ENCODE peak calls at places on chromosomes 1 and 21, in six cellular contexts. P is uterus, V is IMR-90, L is fibroblast of lung, E is AG04450, M is tibial nerve. W is an unnamed sample.

GRCh38 chr1:37149296-37149695 is 115.0 kb upstream of the GRIK3 start:
- DNase-seq in V (no peak), M (no peak), P (no peak), L (no peak), E (no peak), W (no peak)

GRCh38 chr1:27009601-27010197 is 3.0 kb downstream of the TENT5B start:
- DNase-seq in V (no peak), P (no peak), E (no peak), L (no peak), M (no peak), W (peak; percentile 85)

GRCh38 chr1:169604781-169605560 is 18.7 kb upstream of the F5 start:
- DNase-seq in M (no peak), P (no peak), L (no peak), V (no peak), E (no peak), W (no peak)

GRCh38 chr1:172320723-172321122 is 99.8 kb upstream of the C1orf105 start:
- DNase-seq in P (peak; percentile 25), V (peak; percentile 64), L (peak; percentile 28), E (no peak), M (no peak), W (peak; percentile 57)

GRCh38 chr21:41976611-41977010 is 22.8 kb upstream of the C2CD2 start:
- DNase-seq in P (no peak), M (no peak), V (no peak), L (no peak), E (no peak), W (no peak)

GRCh38 chr1:117828206-117828605 is 101.2 kb downstream of the GDAP2 start:
- DNase-seq in P (no peak), E (no peak), M (peak; percentile 33), V (peak; percentile 82), L (peak; percentile 91), W (peak; percentile 89)

GRCh38 chr1:6601049-6601864 is 1.4 kb downstream of the KLHL21 start:
- DNase-seq in V (peak; percentile 97), M (peak; percentile 84), E (peak; percentile 82), P (peak; percentile 87), L (peak; percentile 96), W (peak; percentile 98)

GRCh38 chr1:19315378-19316206 is 3.5 kb downstream of the SLC66A1 start:
- DNase-seq in M (no peak), P (no peak), E (no peak), V (peak; percentile 70), L (peak; percentile 39), W (peak; percentile 87)

GRCh38 chr1:60894121-60894520 is 188.2 kb upstream of the NFIA start:
- DNase-seq in M (no peak), P (no peak), V (no peak), E (no peak), L (no peak), W (no peak)

GRCh38 chr1:30427545-30427944 is 295.8 kb downstream of the MATN1 start:
- DNase-seq in M (no peak), L (no peak), V (no peak), P (no peak), E (no peak), W (no peak)

GRCh38 chr1:48035371-48036141 is 38.4 kb upstream of the TRABD2B start:
- DNase-seq in E (no peak), V (no peak), P (no peak), L (peak; percentile 8), M (peak; percentile 26), W (no peak)

GRCh38 chr1:24886241-24886640 is 43.8 kb downstream of the RUNX3 start:
- DNase-seq in L (no peak), P (no peak), M (no peak), V (no peak), E (no peak), W (no peak)

GRCh38 chr1:28139033-28139712 is 37.3 kb downstream of the PTAFR start:
- DNase-seq in L (peak; percentile 60), P (no peak), E (no peak), V (peak; percentile 88), M (peak; percentile 26), W (peak; percentile 66)

GRCh38 chr1:10830961-10831669 is 34.7 kb upstream of the CASZ1 start:
- DNase-seq in E (no peak), M (no peak), L (no peak), P (no peak), V (no peak), W (peak; percentile 88)

GRCh38 chr1:154483941-154484803 is 17.8 kb upstream of the TDRD10 start:
- DNase-seq in L (peak; percentile 35), M (no peak), V (peak; percentile 86), E (peak; percentile 29), P (no peak), W (no peak)

GRCh38 chr1:234911787-234912186 is 216.8 kb downstream of the TOMM20 start:
- DNase-seq in P (no peak), L (no peak), E (no peak), V (no peak), M (no peak), W (no peak)

GRCh38 chr1:227378876-227379554 is 60.7 kb upstream of the CDC42BPA start:
- DNase-seq in E (no peak), L (no peak), V (no peak), P (no peak), M (no peak), W (no peak)

GRCh38 chr1:91777630-91778300 is 108.2 kb downstream of the TGFBR3 start:
- DNase-seq in L (no peak), P (no peak), M (no peak), V (no peak), E (no peak), W (no peak)

GRCh38 chr1:214551052-214551435 is 358 bp downstream of the PTPN14 start:
- DNase-seq in M (peak; percentile 40), E (no peak), V (no peak), L (no peak), P (no peak), W (peak; percentile 92)

GRCh38 chr1:21564521-21565095 is 55.4 kb downstream of the ALPL start:
- DNase-seq in L (no peak), E (no peak), M (no peak), P (no peak), V (peak; percentile 41), W (peak; percentile 80)

GRCh38 chr1:155002479-155003226 is at the start of gene ZBTB7B:
- DNase-seq in P (no peak), M (no peak), V (no peak), E (no peak), L (peak; percentile 25), W (peak; percentile 95)

GRCh38 chr1:54378157-54378883 is 27.9 kb downstream of the SSBP3 start:
- DNase-seq in L (no peak), M (no peak), P (no peak), E (no peak), V (no peak), W (no peak)

GRCh38 chr1:31483012-31483946 is 70.3 kb downstream of the SERINC2 start:
- DNase-seq in M (peak; percentile 75), V (peak; percentile 96), P (peak; percentile 51), L (peak; percentile 100), E (peak; percentile 85), W (no peak)

GRCh38 chr1:4561213-4561612 is 93.2 kb upstream of the AJAP1 start:
- DNase-seq in V (no peak), P (no peak), E (no peak), M (no peak), L (no peak), W (no peak)

DNA sequence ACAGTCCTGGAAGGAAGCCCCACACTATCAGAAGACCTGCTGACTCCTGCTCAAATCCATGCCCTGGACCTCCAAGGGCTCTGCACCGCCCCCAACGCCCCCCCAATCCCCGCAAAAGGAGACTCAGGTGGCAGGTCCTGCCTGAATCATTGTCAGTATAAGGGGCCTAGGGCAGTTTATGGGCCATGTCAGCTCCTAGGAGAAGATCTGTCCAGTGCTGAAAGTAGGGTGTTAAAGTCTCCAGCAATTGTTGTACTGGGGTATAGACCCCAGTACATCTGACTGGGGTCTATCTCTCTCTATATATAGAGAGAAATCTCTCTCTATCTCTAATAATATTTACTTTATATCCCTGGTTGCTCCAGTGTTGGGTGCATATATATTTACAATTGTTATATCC is 12.1 kb upstream of the OLIG2 start:
- DNase-seq in E (no peak), P (no peak), M (no peak), V (no peak), L (no peak), W (no peak)
- H3K27me3 ChIP-seq in E (peaks cover 34% of the 10 kb centered on the region), P (no peaks in the 10 kb centered on the region), M (peaks cover 47% of the 10 kb centered on the region), V (peaks cover 27% of the 10 kb centered on the region), L (peaks cover 4% of the 10 kb centered on the region), W (peaks cover 24% of the 10 kb centered on the region)

GRCh38 chr1:114339379-114339778 is 171.6 kb downstream of the TRIM33 start:
- DNase-seq in P (no peak), E (no peak), V (no peak), L (no peak), M (no peak), W (no peak)

GRCh38 chr1:114344656-114345055 is 166.3 kb downstream of the TRIM33 start:
- DNase-seq in P (no peak), L (peak; percentile 94), M (no peak), E (no peak), V (peak; percentile 89), W (no peak)

GRCh38 chr1:114341886-114342285 is 169.1 kb downstream of the TRIM33 start:
- DNase-seq in M (no peak), V (no peak), E (no peak), P (no peak), L (no peak), W (peak; percentile 43)

GRCh38 chr1:114340906-114341698 is 169.9 kb downstream of the TRIM33 start:
- DNase-seq in P (no peak), V (no peak), E (no peak), L (no peak), M (no peak), W (no peak)

GRCh38 chr1:114342376-114342775 is 168.6 kb downstream of the TRIM33 start:
- DNase-seq in P (no peak), V (no peak), E (no peak), L (no peak), M (no peak), W (peak; percentile 14)
- H3K27me3 ChIP-seq in P (no peaks in the 10 kb centered on the region), V (no peaks in the 10 kb centered on the region), E (peaks cover 9% of the 10 kb centered on the region), L (peaks cover 3% of the 10 kb centered on the region), M (no peaks in the 10 kb centered on the region), W (no peaks in the 10 kb centered on the region)

GRCh38 chr21:33033094-33033951 is 7.6 kb downstream of the OLIG2 start:
- DNase-seq in V (no peak), P (no peak), M (no peak), E (no peak), L (no peak), W (peak; percentile 83)
- H3K27me3 ChIP-seq in V (peaks cover 65% of the 10 kb centered on the region), P (peaks cover 43% of the 10 kb centered on the region), M (peaks cover 82% of the 10 kb centered on the region), E (peaks cover 64% of the 10 kb centered on the region), L (peaks cover 61% of the 10 kb centered on the region), W (peaks cover 65% of the 10 kb centered on the region)

DNA sequence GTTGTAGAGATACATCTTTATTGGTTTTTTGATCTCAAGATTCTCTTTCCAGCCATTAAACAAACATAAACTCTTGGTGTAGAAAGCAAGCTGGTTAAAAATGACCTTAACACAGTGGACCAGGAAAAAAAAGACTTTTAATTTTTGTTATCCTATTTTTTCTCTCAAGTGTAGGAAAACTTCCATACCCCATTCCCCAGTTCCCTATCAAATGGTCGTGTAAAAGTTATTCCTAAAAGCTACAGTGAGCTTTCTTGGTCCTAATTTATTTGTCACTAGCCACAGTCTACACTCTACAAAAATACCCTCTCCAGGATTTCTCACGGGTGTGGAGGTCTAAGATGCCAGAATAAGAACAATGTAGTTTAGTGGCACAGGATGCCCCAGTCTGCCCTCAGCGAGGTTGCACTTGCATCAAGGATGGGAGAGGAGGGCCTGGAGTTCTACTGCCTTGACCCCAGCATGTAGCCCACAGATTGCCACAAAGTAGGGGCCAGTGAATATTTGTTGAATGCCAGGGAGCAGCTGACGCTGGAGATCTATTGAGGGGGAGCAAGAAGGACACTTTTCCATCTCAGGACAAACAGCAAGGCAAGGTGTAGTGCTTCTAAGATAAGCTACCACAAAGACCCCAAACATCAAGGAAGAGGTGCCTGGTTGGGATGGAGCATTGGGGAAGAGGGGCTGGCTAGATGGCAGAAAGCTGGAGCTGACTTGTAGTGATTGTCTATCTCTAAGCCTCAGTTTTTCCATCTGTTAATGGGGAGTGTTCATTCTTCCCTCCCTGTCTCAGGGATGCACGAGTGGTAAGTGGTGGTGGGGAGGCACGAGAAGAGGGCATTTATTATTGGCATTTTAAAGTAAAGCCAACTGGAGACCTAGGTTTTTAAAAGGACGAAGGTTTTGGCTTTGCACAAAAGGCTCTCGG is 1.8 kb downstream of the MYCL start:
- DNase-seq in E (no peak), L (no peak), V (no peak), M (no peak), P (no peak), W (peak; percentile 56)
- H3K27me3 ChIP-seq in E (peaks cover 20% of the 10 kb centered on the region), L (peaks cover 43% of the 10 kb centered on the region), V (peaks cover 22% of the 10 kb centered on the region), M (peaks cover 31% of the 10 kb centered on the region), P (peaks cover 4% of the 10 kb centered on the region), W (peaks cover 29% of the 10 kb centered on the region)